ENCODE peak calls at places on chromosome 21, in nine cellular contexts. S, Z, D, K, V, N, H, O and L are unnamed samples.

GRCh38 chr21:35920428-35920827 is 139.9 kb downstream of the SETD4 start:
- DNase-seq in S (no peak), Z (no peak), D (no peak), K (peak; percentile 46), V (no peak), N (no peak), H (no peak), O (no peak), L (no peak)

GRCh38 chr21:22791986-22792560 is 1793.9 kb downstream of the NCAM2 start:
- DNase-seq in S (peak; percentile 2), Z (peak; percentile 38), D (peak; percentile 2), K (peak; percentile 40), V (no peak), N (peak; percentile 42), H (no peak), O (peak; percentile 28), L (no peak)

GRCh38 chr21:29499734-29500343 is 201.1 kb downstream of the BACH1 start:
- DNase-seq in S (peak; percentile 50), Z (no peak), D (no peak), K (peak; percentile 41), V (peak; percentile 53), N (peak; percentile 9), H (no peak), O (no peak), L (no peak)

GRCh38 chr21:17491716-17492414 is 21.0 kb upstream of the CXADR start:
- DNase-seq in S (peak; percentile 18), Z (peak; percentile 99), D (peak; percentile 46), K (no peak), V (no peak), N (peak; percentile 49), H (no peak), O (no peak), L (peak; percentile 67)

GRCh38 chr21:37695111-37695510 is 221.1 kb downstream of the KCNJ6 start:
- DNase-seq in S (no peak), Z (no peak), D (no peak), K (no peak), V (no peak), N (no peak), H (no peak), O (no peak), L (no peak)

GRCh38 chr21:34029724-34030528 is 43.5 kb upstream of the MRPS6 start:
- DNase-seq in S (peak; percentile 19), Z (peak; percentile 82), D (peak; percentile 75), K (peak; percentile 56), V (no peak), N (peak; percentile 89), H (no peak), O (peak; percentile 30), L (peak; percentile 49)

GRCh38 chr21:26169061-26169610 is 1.4 kb downstream of the APP start:
- DNase-seq in S (peak; percentile 40), Z (peak; percentile 71), D (peak; percentile 47), K (peak; percentile 51), V (peak; percentile 42), N (peak; percentile 87), H (no peak), O (peak; percentile 48), L (peak; percentile 22)

GRCh38 chr21:45136927-45137611 is 62.7 kb downstream of the ADARB1 start:
- DNase-seq in S (peak; percentile 81), Z (peak; percentile 90), D (peak; percentile 61), K (peak; percentile 85), V (peak; percentile 69), N (peak; percentile 76), H (no peak), O (peak; percentile 50), L (peak; percentile 90)

GRCh38 chr21:41964171-41964570 is 10.4 kb upstream of the C2CD2 start:
- DNase-seq in S (no peak), Z (no peak), D (no peak), K (no peak), V (no peak), N (no peak), H (no peak), O (no peak), L (no peak)

GRCh38 chr21:36980280-36981048 is 14.0 kb upstream of the HLCS start:
- DNase-seq in S (peak; percentile 31), Z (no peak), D (no peak), K (peak; percentile 30), V (no peak), N (no peak), H (no peak), O (no peak), L (peak; percentile 27)

GRCh38 chr21:29372063-29372802 is 73.5 kb downstream of the BACH1 start:
- DNase-seq in S (peak; percentile 57), Z (peak; percentile 84), D (peak; percentile 72), K (peak; percentile 72), V (no peak), N (peak; percentile 88), H (peak; percentile 30), O (peak; percentile 67), L (peak; percentile 33)

GRCh38 chr21:44539991-44540666 is at the start of gene KRTAP10-1:
- DNase-seq in S (no peak), Z (no peak), D (no peak), K (no peak), V (no peak), N (no peak), H (no peak), O (no peak), L (no peak)

GRCh38 chr21:35120631-35121180 is 71.6 kb upstream of the RUNX1 start:
- DNase-seq in S (no peak), Z (no peak), D (no peak), K (no peak), V (no peak), N (no peak), H (no peak), O (no peak), L (no peak)

GRCh38 chr21:36610201-36610600 is 88.7 kb upstream of the SIM2 start:
- DNase-seq in S (no peak), Z (peak; percentile 57), D (no peak), K (no peak), V (no peak), N (no peak), H (no peak), O (no peak), L (no peak)

GRCh38 chr21:32803651-32804050 is 32.1 kb upstream of the PAXBP1 start:
- DNase-seq in S (no peak), Z (peak; percentile 30), D (no peak), K (no peak), V (no peak), N (no peak), H (no peak), O (no peak), L (no peak)

GRCh38 chr21:29496337-29496736 is 197.6 kb downstream of the BACH1 start:
- DNase-seq in S (no peak), Z (no peak), D (no peak), K (no peak), V (no peak), N (no peak), H (no peak), O (no peak), L (no peak)

GRCh38 chr21:34544032-34544496 is 32.1 kb upstream of the KCNE1 start:
- DNase-seq in S (peak; percentile 85), Z (peak; percentile 75), D (peak; percentile 59), K (peak; percentile 74), V (no peak), N (peak; percentile 91), H (no peak), O (peak; percentile 43), L (peak; percentile 60)